ENCODE peak calls at places on chromosomes 1 and 21, in four cellular contexts. O is upper lobe of left lung; T is CD8-positive, alpha-beta memory T cell; Y is CD4-positive, CD25-positive, alpha-beta regulatory T cell. Z is an unnamed sample.

GRCh38 chr1:164702216-164702615 is 143.2 kb downstream of the PBX1 start:
- DNase-seq in O (no peak), T (no peak), Y (no peak), Z (no peak)

GRCh38 chr1:32639489-32640075 is 10.8 kb downstream of the ZBTB8OS start:
- DNase-seq in O (no peak), T (no peak), Y (no peak), Z (no peak)

GRCh38 chr1:65189716-65190115 is 41.7 kb downstream of the AK4 start:
- DNase-seq in O (no peak), T (no peak), Y (no peak), Z (no peak)

GRCh38 chr21:32135401-32136363 is 143.2 kb downstream of the MIS18A start:
- DNase-seq in O (peak; percentile 31), T (no peak), Y (no peak), Z (no peak)

GRCh38 chr1:186295980-186296379 is 79.1 kb downstream of the TPR start:
- DNase-seq in O (no peak), T (no peak), Y (no peak), Z (no peak)

GRCh38 chr1:64235133-64235532 is 31.7 kb downstream of the UBE2U start:
- DNase-seq in O (no peak), T (no peak), Y (no peak), Z (no peak)

GRCh38 chr1:160048335-160048734 is 16.5 kb upstream of the PIGM start:
- DNase-seq in O (no peak), T (no peak), Y (no peak), Z (no peak)

GRCh38 chr21:33932731-33933130 is 17.1 kb upstream of the ATP5PO start:
- DNase-seq in O (no peak), T (no peak), Y (no peak), Z (no peak)

GRCh38 chr1:236051107-236051885 is 13.6 kb downstream of the NID1 start:
- DNase-seq in O (no peak), T (no peak), Y (no peak), Z (no peak)

GRCh38 chr21:16377857-16378256 is 648.1 kb downstream of the USP25 start:
- DNase-seq in O (no peak), T (no peak), Y (no peak), Z (no peak)

GRCh38 chr1:23178931-23179330 is 10.3 kb upstream of the LUZP1 start:
- DNase-seq in O (no peak), T (no peak), Y (no peak), Z (no peak)

GRCh38 chr21:36615274-36615964 is 83.5 kb upstream of the SIM2 start:
- DNase-seq in O (no peak), T (no peak), Y (no peak), Z (no peak)

GRCh38 chr1:62304515-62304914 is 14.7 kb downstream of the KANK4 start:
- DNase-seq in O (no peak), T (no peak), Y (no peak), Z (no peak)

GRCh38 chr1:12359734-12360133 is 129.9 kb downstream of the VPS13D start:
- DNase-seq in O (no peak), T (no peak), Y (no peak), Z (no peak)

GRCh38 chr1:208047476-208047934 is 136.6 kb upstream of the CD34 start:
- DNase-seq in O (no peak), T (no peak), Y (no peak), Z (peak; percentile 85)

GRCh38 chr1:31408788-31409318 is 4.2 kb upstream of the SERINC2 start:
- DNase-seq in O (no peak), T (no peak), Y (no peak), Z (no peak)

GRCh38 chr1:2971146-2971501 is 50.1 kb upstream of the ACTRT2 start:
- DNase-seq in O (peak; percentile 39), T (no peak), Y (no peak), Z (no peak)

GRCh38 chr1:200837931-200838571 is 34.7 kb upstream of the GPR25 start:
- DNase-seq in O (no peak), T (no peak), Y (peak; percentile 5), Z (no peak)

GRCh38 chr1:198075296-198075695 is 81.5 kb upstream of the NEK7 start:
- DNase-seq in O (no peak), T (no peak), Y (no peak), Z (no peak)

GRCh38 chr1:177975588-177976495 is 6.0 kb upstream of the SEC16B start:
- DNase-seq in O (no peak), T (no peak), Y (no peak), Z (no peak)

GRCh38 chr1:167957710-167958109 is 20.8 kb upstream of the MPC2 start:
- DNase-seq in O (no peak), T (no peak), Y (no peak), Z (no peak)

GRCh38 chr1:155911156-155912055 is at the start of gene RIT1:
- DNase-seq in O (peak; percentile 95), T (peak; percentile 77), Y (peak; percentile 78), Z (peak; percentile 89)

GRCh38 chr1:204278973-204279372 is 65.2 kb upstream of the GOLT1A start:
- DNase-seq in O (no peak), T (no peak), Y (no peak), Z (no peak)

GRCh38 chr1:212650228-212650627 is 41.7 kb downstream of the ATF3 start:
- DNase-seq in O (no peak), T (no peak), Y (no peak), Z (no peak)

GRCh38 chr1:36396359-36396758 is 1.3 kb downstream of the LSM10 start:
- DNase-seq in O (no peak), T (no peak), Y (no peak), Z (no peak)
- H3K4me3 ChIP-seq in O (peak overlapping the region; percentile 96), T (peak overlapping the region; percentile 89), Y (no peak overlapping the region), Z (peak overlapping the region; percentile 86)

DNA sequence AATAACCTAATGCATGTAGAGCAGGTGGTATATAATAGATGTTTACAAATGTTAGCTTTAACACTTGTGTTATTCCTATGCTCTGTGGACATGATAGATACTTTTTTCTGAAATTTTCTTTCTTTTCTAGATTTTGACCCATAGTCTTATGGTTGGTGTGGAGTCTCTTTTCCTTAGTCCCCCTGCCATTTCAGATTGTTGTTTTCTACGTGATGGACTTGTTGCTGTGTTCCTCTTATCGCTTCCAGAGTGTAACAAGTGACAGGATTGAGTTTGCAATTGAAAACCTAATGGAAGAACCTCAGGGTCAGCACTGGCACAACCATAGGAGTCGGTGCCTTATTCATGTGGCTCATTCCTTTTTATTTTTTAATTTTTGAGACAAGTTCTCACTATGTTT is 136.4 kb downstream of the HHAT start:
- DNase-seq in O (no peak), T (no peak), Y (no peak), Z (no peak)
- H3K4me3 ChIP-seq in O (no peak overlapping the region), T (no peak overlapping the region), Y (no peak overlapping the region), Z (no peak overlapping the region)

GRCh38 chr1:234746798-234747196 is 136.8 kb upstream of the IRF2BP2 start:
- DNase-seq in O (no peak), T (no peak), Y (no peak), Z (no peak)

GRCh38 chr1:234748713-234749112 is 138.7 kb upstream of the IRF2BP2 start:
- DNase-seq in O (no peak), T (no peak), Y (no peak), Z (no peak)

GRCh38 chr1:234748066-234748465 is 138.1 kb upstream of the IRF2BP2 start:
- DNase-seq in O (no peak), T (no peak), Y (no peak), Z (no peak)

GRCh38 chr1:234745844-234746797 is 136.1 kb upstream of the IRF2BP2 start:
- DNase-seq in O (no peak), T (no peak), Y (no peak), Z (no peak)

GRCh38 chr1:234743866-234744581 is 134.0 kb upstream of the IRF2BP2 start:
- DNase-seq in O (no peak), T (no peak), Y (no peak), Z (no peak)
- H3K4me3 ChIP-seq in O (no peak overlapping the region), T (no peak overlapping the region), Y (no peak overlapping the region), Z (peak overlapping the region; percentile 32)

GRCh38 chr1:213997031-213997771 is 9.4 kb downstream of the PROX1 start:
- DNase-seq in O (no peak), T (no peak), Y (no peak), Z (no peak)
- H3K4me3 ChIP-seq in O (peak overlapping the region; percentile 15), T (no peak overlapping the region), Y (no peak overlapping the region), Z (peak overlapping the region; percentile 50)

DNA sequence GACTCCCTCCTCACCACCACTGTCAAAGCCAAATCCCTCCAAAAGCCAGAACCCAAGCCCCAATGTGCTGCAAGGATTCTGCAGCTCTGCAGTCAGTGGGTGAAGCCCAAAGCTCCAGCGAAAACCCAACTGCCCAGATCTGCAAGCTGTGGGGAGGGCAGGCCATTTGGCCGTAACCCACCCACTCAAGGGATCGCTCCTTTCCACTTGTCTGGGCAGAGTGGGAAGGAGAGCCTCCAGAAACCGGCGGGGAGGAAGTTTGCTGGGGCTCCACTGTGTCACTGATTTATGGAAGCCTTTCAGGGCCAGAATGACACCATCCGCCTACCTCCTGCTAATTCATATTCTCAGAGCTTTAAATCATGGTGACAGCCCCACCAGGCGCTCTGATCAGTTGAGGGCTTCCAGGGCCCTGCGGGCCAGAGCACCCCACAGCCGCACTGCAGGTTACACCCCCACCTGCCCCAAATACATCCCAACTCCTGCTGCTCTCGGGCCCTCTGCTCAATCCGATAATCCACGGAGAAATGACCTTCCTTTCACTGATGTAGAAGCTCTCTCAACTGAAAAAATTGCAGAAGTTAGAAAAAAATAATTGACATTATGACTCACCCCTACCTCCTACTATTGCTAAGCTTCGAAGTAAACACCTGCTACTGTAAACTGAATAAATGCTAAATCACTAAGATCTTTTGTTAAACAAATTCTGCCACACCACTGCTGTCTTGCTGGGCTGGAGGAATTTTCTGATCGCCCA is 40.6 kb upstream of the RAB4A start:
- DNase-seq in O (no peak), T (no peak), Y (no peak), Z (no peak)
- H3K4me3 ChIP-seq in O (no peak overlapping the region), T (no peak overlapping the region), Y (no peak overlapping the region), Z (peak overlapping the region; percentile 21)

DNA sequence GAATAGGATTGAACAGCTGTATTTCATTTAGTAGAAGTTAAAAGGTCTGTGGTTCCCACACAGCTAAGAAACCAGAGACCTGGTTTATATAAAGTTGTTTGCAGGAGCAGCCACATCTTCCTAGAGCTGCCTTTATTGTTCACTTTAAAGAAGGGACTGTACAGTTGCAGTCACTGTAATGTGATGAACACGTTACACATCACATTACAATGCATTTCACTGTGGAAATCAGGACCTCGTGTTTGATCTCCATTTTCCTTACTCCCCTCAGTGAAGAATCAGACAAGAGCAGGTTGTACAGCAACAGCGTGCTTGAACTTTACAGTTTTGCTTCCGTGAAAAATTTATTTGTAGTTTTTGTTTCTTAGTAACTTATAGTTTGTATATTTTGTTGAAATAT is 1.3 kb downstream of the GBP6 start:
- DNase-seq in O (no peak), T (no peak), Y (no peak), Z (no peak)
- H3K4me3 ChIP-seq in O (no peak overlapping the region), T (no peak overlapping the region), Y (no peak overlapping the region), Z (no peak overlapping the region)

DNA sequence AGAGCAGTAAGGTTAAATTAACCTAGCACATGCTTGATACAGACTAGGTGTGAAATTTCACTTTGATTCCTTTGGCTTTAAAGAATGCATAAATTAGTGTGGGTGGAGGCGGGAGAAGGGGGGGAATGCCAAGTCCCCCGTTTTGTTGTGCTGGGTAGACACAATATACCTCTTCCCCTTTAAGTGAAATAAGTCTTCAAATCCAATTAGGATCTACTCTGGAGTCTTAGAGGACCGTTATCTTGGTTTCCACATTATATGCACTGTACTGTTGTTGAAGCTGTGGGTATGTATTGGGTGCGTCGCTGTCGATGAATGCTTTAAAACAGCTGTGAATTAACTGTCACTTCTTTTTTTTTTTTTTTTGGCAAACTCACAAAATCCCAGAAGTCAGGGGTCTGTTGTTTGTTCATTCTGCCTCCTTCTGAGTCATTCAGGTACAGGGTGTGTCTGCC is 1.6 kb upstream of the S1PR1 start:
- DNase-seq in O (no peak), T (peak; percentile 55), Y (peak; percentile 56), Z (no peak)
- H3K4me3 ChIP-seq in O (peak overlapping the region; percentile 78), T (peak overlapping the region; percentile 78), Y (peak overlapping the region; percentile 100), Z (peak overlapping the region; percentile 83)

GRCh38 chr1:54405894-54406293 is 300 bp downstream of the SSBP3 start:
- DNase-seq in O (no peak), T (no peak), Y (no peak), Z (no peak)
- H3K4me3 ChIP-seq in O (peak overlapping the region; percentile 85), T (no peak overlapping the region), Y (no peak overlapping the region), Z (peak overlapping the region; percentile 95)

Z was measured in left ventricle myocardium inferior.